ENCODE peak calls at places on chromosomes 4 and X, in five cellular contexts. F is stimulated activated CD8-positive, alpha-beta memory T cell treated with anti-CD3 and anti-CD28 coated beads, Interleukin-7, amount 100 ng/mL, for 4 hours; L is activated CD8-positive, alpha-beta T cell treated with anti-CD3 and anti-CD28 coated beads for 36 hours; E is NCI-H1436; D is nucleus accumbens. G is an unnamed sample.

GRCh38 chr4:12545845-12546244 is 938.3 kb downstream of the RAB28 start:
- DNase-seq in F (no peak), L (no peak), E (no peak), D (no peak), G (no peak)

GRCh38 chrX:134718329-134719317 is 60.4 kb upstream of the PLAC1 start:
- DNase-seq in F (no peak), L (peak; percentile 65), E (no peak), D (no peak), G (peak; percentile 81)

GRCh38 chr4:107791902-107792301 is 32.8 kb upstream of the SGMS2 start:
- DNase-seq in F (no peak), L (no peak), E (no peak), D (no peak), G (peak; percentile 48)

GRCh38 chr4:140719693-140720092 is 36.5 kb downstream of the TBC1D9 start:
- DNase-seq in F (no peak), L (no peak), E (no peak), D (no peak), G (no peak)

GRCh38 chrX:19332983-19333382 is 10.7 kb upstream of the PDHA1 start:
- DNase-seq in F (no peak), L (no peak), E (no peak), D (no peak), G (no peak)

GRCh38 chrX:2614911-2615310 is 76.2 kb upstream of the CD99 start:
- DNase-seq in F (no peak), L (no peak), E (no peak), D (no peak), G (peak; percentile 58)

GRCh38 chrX:150899191-150899757 is 806 bp upstream of the CD99L2 start:
- DNase-seq in F (peak; percentile 3), L (peak; percentile 44), E (peak; percentile 27), D (peak; percentile 44), G (peak; percentile 28)

GRCh38 chrX:71909956-71910355 is 689 bp upstream of the NHSL2 start:
- DNase-seq in F (no peak), L (no peak), E (no peak), D (no peak), G (no peak)

GRCh38 chr4:71050809-71051208 is 57.4 kb downstream of the DCK start:
- DNase-seq in F (no peak), L (no peak), E (no peak), D (no peak), G (no peak)

GRCh38 chrX:9033989-9034388 is at the start of gene FAM9B:
- DNase-seq in F (no peak), L (no peak), E (no peak), D (no peak), G (no peak)

GRCh38 chrX:23742174-23742692 is 843 bp downstream of the ACOT9 start:
- DNase-seq in F (no peak), L (peak; percentile 34), E (no peak), D (no peak), G (peak; percentile 79)

GRCh38 chr4:109334596-109335105 is 32.2 kb upstream of the COL25A1 start:
- DNase-seq in F (no peak), L (no peak), E (no peak), D (no peak), G (no peak)

GRCh38 chr4:143207555-143207954 is 22.8 kb downstream of the USP38 start:
- DNase-seq in F (no peak), L (no peak), E (no peak), D (no peak), G (peak; percentile 17)

GRCh38 chr4:107037188-107037587 is 1.1 kb upstream of the DKK2 start:
- DNase-seq in F (no peak), L (peak; percentile 11), E (no peak), D (peak; percentile 7), G (peak; percentile 38)

GRCh38 chrX:21955398-21956189 is 15.1 kb downstream of the SMS start:
- DNase-seq in F (no peak), L (no peak), E (no peak), D (no peak), G (no peak)

GRCh38 chrX:68355629-68355920 is 77.7 kb downstream of the OPHN1 start:
- DNase-seq in F (no peak), L (no peak), E (no peak), D (no peak), G (peak; percentile 4)

GRCh38 chrX:43703211-43703791 is 47.2 kb downstream of the MAOA start:
- DNase-seq in F (no peak), L (no peak), E (no peak), D (no peak), G (peak; percentile 38)

GRCh38 chrX:11097920-11098319 is 13.2 kb upstream of the HCCS start:
- DNase-seq in F (no peak), L (no peak), E (no peak), D (no peak), G (no peak)

GRCh38 chr4:85398276-85398675 is 76.7 kb upstream of the ARHGAP24 start:
- DNase-seq in F (no peak), L (no peak), E (no peak), D (no peak), G (no peak)

GRCh38 chr4:17966312-17966711 is 55.2 kb downstream of the LCORL start:
- DNase-seq in F (no peak), L (no peak), E (no peak), D (no peak), G (no peak)

GRCh38 chr4:146095867-146096266 is 79.7 kb upstream of the LSM6 start:
- DNase-seq in F (no peak), L (no peak), E (no peak), D (no peak), G (peak; percentile 2)

GRCh38 chr4:138680251-138680650 is 335.3 kb upstream of the NOCT start:
- DNase-seq in F (no peak), L (no peak), E (no peak), D (no peak), G (no peak)

GRCh38 chr4:140176735-140177134 is 22.8 kb upstream of the MAML3 start:
- DNase-seq in F (no peak), L (no peak), E (no peak), D (no peak), G (no peak)

G was measured in T47D.